ENCODE peak calls at places on chromosomes 3 and 15, in four cellular contexts. A is neural crest cell, K is H54, Y is Calu3. Z is an unnamed sample.

GRCh38 chr15:44541282-44541958 is 4.5 kb downstream of the EIF3J start:
- DNase-seq in A (no peak), K (peak), Y (no peak), Z (no peak)

GRCh38 chr3:152159328-152159727 is 109.4 kb upstream of the MBNL1 start:
- DNase-seq in A (no peak), K (no peak), Y (no peak), Z (peak)

GRCh38 chr3:135047061-135047460 is 252.0 kb downstream of the EPHB1 start:
- DNase-seq in A (no peak), K (no peak), Y (no peak), Z (no peak)

GRCh38 chr3:107523361-107524213 is 825 bp downstream of the BBX start:
- DNase-seq in A (peak), K (peak), Y (peak), Z (no peak)

GRCh38 chr3:117019082-117019713 is 309.6 kb downstream of the TUSC7 start:
- DNase-seq in A (peak), K (peak), Y (peak), Z (peak)

GRCh38 chr3:168828014-168828413 is 732.3 kb upstream of the GOLIM4 start:
- DNase-seq in A (no peak), K (no peak), Y (no peak), Z (no peak)

GRCh38 chr15:76200641-76201105 is 110.6 kb downstream of the ETFA start:
- DNase-seq in A (no peak), K (no peak), Y (no peak), Z (no peak)

GRCh38 chr15:29651476-29652072 is 170.7 kb downstream of the TJP1 start:
- DNase-seq in A (no peak), K (no peak), Y (no peak), Z (no peak)

GRCh38 chr3:53846134-53846850 is at the start of the genes CHDH and IL17RB:
- DNase-seq in A (peak), K (no peak), Y (peak), Z (peak)

GRCh38 chr3:113132571-113132996 is 78.8 kb upstream of the BOC start:
- DNase-seq in A (no peak), K (no peak), Y (no peak), Z (no peak)

GRCh38 chr15:56824174-56824573 is 90.9 kb upstream of the ZNF280D start:
- DNase-seq in A (no peak), K (no peak), Y (no peak), Z (no peak)

GRCh38 chr3:13336592-13336991 is 83.5 kb downstream of the NUP210 start:
- DNase-seq in A (no peak), K (no peak), Y (no peak), Z (no peak)

GRCh38 chr15:76330281-76330680 is 6.3 kb upstream of the ISL2 start:
- DNase-seq in A (peak), K (peak), Y (peak), Z (peak)

GRCh38 chr3:72836923-72837322 is 11.3 kb downstream of the SHQ1 start:
- DNase-seq in A (no peak), K (no peak), Y (no peak), Z (no peak)

Z was measured in A549.